ENCODE peak calls at places on chromosomes 1 and 21, in six cellular contexts. One of them, this sample, is unnamed.

GRCh38 chr1:211566431-211567025 is 12.4 kb downstream of the SLC30A1 start:
- DNase-seq in stimulated activated CD8-positive, alpha-beta memory T cell treated with anti-CD3 and anti-CD28 coated beads, Interleukin-4, amount 100 ng/mL, for 1 hour: no peak
- DNase-seq in T-helper 17 cell: no peak
- DNase-seq in dermis microvascular lymphatic vessel endothelial cell: no peak
- DNase-seq in H4: no peak
- DNase-seq in neural crest cell: no peak
- DNase-seq in this sample: no peak

GRCh38 chr1:205965039-205965630 is 21.9 kb upstream of the SLC26A9 start:
- DNase-seq in stimulated activated CD8-positive, alpha-beta memory T cell treated with anti-CD3 and anti-CD28 coated beads, Interleukin-4, amount 100 ng/mL, for 1 hour: no peak
- DNase-seq in T-helper 17 cell: no peak
- DNase-seq in dermis microvascular lymphatic vessel endothelial cell: no peak
- DNase-seq in H4: no peak
- DNase-seq in neural crest cell: no peak
- DNase-seq in this sample: no peak

GRCh38 chr1:201335901-201336300 is 41.6 kb downstream of the TNNT2 start:
- DNase-seq in stimulated activated CD8-positive, alpha-beta memory T cell treated with anti-CD3 and anti-CD28 coated beads, Interleukin-4, amount 100 ng/mL, for 1 hour: no peak
- DNase-seq in T-helper 17 cell: no peak
- DNase-seq in dermis microvascular lymphatic vessel endothelial cell: no peak
- DNase-seq in H4: no peak
- DNase-seq in neural crest cell: no peak
- DNase-seq in this sample: no peak

GRCh38 chr1:22625262-22625925 is 11.0 kb upstream of the C1QA start:
- DNase-seq in stimulated activated CD8-positive, alpha-beta memory T cell treated with anti-CD3 and anti-CD28 coated beads, Interleukin-4, amount 100 ng/mL, for 1 hour: no peak
- DNase-seq in T-helper 17 cell: no peak
- DNase-seq in dermis microvascular lymphatic vessel endothelial cell: peak; percentile 12
- DNase-seq in H4: no peak
- DNase-seq in neural crest cell: peak; percentile 20
- DNase-seq in this sample: peak; percentile 17

GRCh38 chr1:186738896-186739295 is 58.7 kb upstream of the PTGS2 start:
- DNase-seq in stimulated activated CD8-positive, alpha-beta memory T cell treated with anti-CD3 and anti-CD28 coated beads, Interleukin-4, amount 100 ng/mL, for 1 hour: no peak
- DNase-seq in T-helper 17 cell: no peak
- DNase-seq in dermis microvascular lymphatic vessel endothelial cell: no peak
- DNase-seq in H4: no peak
- DNase-seq in neural crest cell: no peak
- DNase-seq in this sample: no peak

GRCh38 chr1:26408604-26409003 is 2.0 kb upstream of the LIN28A start:
- DNase-seq in stimulated activated CD8-positive, alpha-beta memory T cell treated with anti-CD3 and anti-CD28 coated beads, Interleukin-4, amount 100 ng/mL, for 1 hour: peak; percentile 66
- DNase-seq in T-helper 17 cell: peak; percentile 78
- DNase-seq in dermis microvascular lymphatic vessel endothelial cell: peak; percentile 72
- DNase-seq in H4: peak; percentile 48
- DNase-seq in neural crest cell: peak; percentile 96
- DNase-seq in this sample: peak; percentile 77

GRCh38 chr1:17829579-17829978 is 74.4 kb downstream of the ACTL8 start:
- DNase-seq in stimulated activated CD8-positive, alpha-beta memory T cell treated with anti-CD3 and anti-CD28 coated beads, Interleukin-4, amount 100 ng/mL, for 1 hour: no peak
- DNase-seq in T-helper 17 cell: no peak
- DNase-seq in dermis microvascular lymphatic vessel endothelial cell: no peak
- DNase-seq in H4: no peak
- DNase-seq in neural crest cell: no peak
- DNase-seq in this sample: no peak

GRCh38 chr1:54996869-54997710 is 1.6 kb upstream of the BSND start:
- DNase-seq in stimulated activated CD8-positive, alpha-beta memory T cell treated with anti-CD3 and anti-CD28 coated beads, Interleukin-4, amount 100 ng/mL, for 1 hour: no peak
- DNase-seq in T-helper 17 cell: no peak
- DNase-seq in dermis microvascular lymphatic vessel endothelial cell: no peak
- DNase-seq in H4: no peak
- DNase-seq in neural crest cell: no peak
- DNase-seq in this sample: no peak

GRCh38 chr1:26028490-26028980 is 7.0 kb downstream of the EXTL1 start:
- DNase-seq in stimulated activated CD8-positive, alpha-beta memory T cell treated with anti-CD3 and anti-CD28 coated beads, Interleukin-4, amount 100 ng/mL, for 1 hour: no peak
- DNase-seq in T-helper 17 cell: no peak
- DNase-seq in dermis microvascular lymphatic vessel endothelial cell: no peak
- DNase-seq in H4: no peak
- DNase-seq in neural crest cell: peak; percentile 43
- DNase-seq in this sample: no peak

GRCh38 chr21:15848632-15849031 is 118.8 kb downstream of the USP25 start:
- DNase-seq in stimulated activated CD8-positive, alpha-beta memory T cell treated with anti-CD3 and anti-CD28 coated beads, Interleukin-4, amount 100 ng/mL, for 1 hour: no peak
- DNase-seq in T-helper 17 cell: no peak
- DNase-seq in dermis microvascular lymphatic vessel endothelial cell: peak; percentile 90
- DNase-seq in H4: no peak
- DNase-seq in neural crest cell: no peak
- DNase-seq in this sample: peak; percentile 81

GRCh38 chr21:14527690-14528652 is 18.1 kb downstream of the SAMSN1 start:
- DNase-seq in stimulated activated CD8-positive, alpha-beta memory T cell treated with anti-CD3 and anti-CD28 coated beads, Interleukin-4, amount 100 ng/mL, for 1 hour: no peak
- DNase-seq in T-helper 17 cell: no peak
- DNase-seq in dermis microvascular lymphatic vessel endothelial cell: no peak
- DNase-seq in H4: no peak
- DNase-seq in neural crest cell: no peak
- DNase-seq in this sample: no peak

GRCh38 chr1:161185282-161185682 is 8.0 kb upstream of the B4GALT3 start:
- DNase-seq in stimulated activated CD8-positive, alpha-beta memory T cell treated with anti-CD3 and anti-CD28 coated beads, Interleukin-4, amount 100 ng/mL, for 1 hour: peak; percentile 55
- DNase-seq in T-helper 17 cell: peak; percentile 59
- DNase-seq in dermis microvascular lymphatic vessel endothelial cell: peak; percentile 96
- DNase-seq in H4: peak; percentile 32
- DNase-seq in neural crest cell: no peak
- DNase-seq in this sample: peak; percentile 96

GRCh38 chr1:113692824-113693431 is 66.4 kb downstream of the PHTF1 start:
- DNase-seq in stimulated activated CD8-positive, alpha-beta memory T cell treated with anti-CD3 and anti-CD28 coated beads, Interleukin-4, amount 100 ng/mL, for 1 hour: no peak
- DNase-seq in T-helper 17 cell: no peak
- DNase-seq in dermis microvascular lymphatic vessel endothelial cell: no peak
- DNase-seq in H4: no peak
- DNase-seq in neural crest cell: no peak
- DNase-seq in this sample: no peak

GRCh38 chr1:39142394-39143060 is 62.0 kb upstream of the MACF1 start:
- DNase-seq in stimulated activated CD8-positive, alpha-beta memory T cell treated with anti-CD3 and anti-CD28 coated beads, Interleukin-4, amount 100 ng/mL, for 1 hour: no peak
- DNase-seq in T-helper 17 cell: no peak
- DNase-seq in dermis microvascular lymphatic vessel endothelial cell: no peak
- DNase-seq in H4: no peak
- DNase-seq in neural crest cell: no peak
- DNase-seq in this sample: no peak

GRCh38 chr1:244371294-244372141 is 80.2 kb downstream of the ADSS2 start:
- DNase-seq in stimulated activated CD8-positive, alpha-beta memory T cell treated with anti-CD3 and anti-CD28 coated beads, Interleukin-4, amount 100 ng/mL, for 1 hour: no peak
- DNase-seq in T-helper 17 cell: no peak
- DNase-seq in dermis microvascular lymphatic vessel endothelial cell: no peak
- DNase-seq in H4: no peak
- DNase-seq in neural crest cell: no peak
- DNase-seq in this sample: no peak

GRCh38 chr1:44059956-44060355 is 28.7 kb upstream of the SLC6A9 start:
- DNase-seq in stimulated activated CD8-positive, alpha-beta memory T cell treated with anti-CD3 and anti-CD28 coated beads, Interleukin-4, amount 100 ng/mL, for 1 hour: no peak
- DNase-seq in T-helper 17 cell: no peak
- DNase-seq in dermis microvascular lymphatic vessel endothelial cell: no peak
- DNase-seq in H4: no peak
- DNase-seq in neural crest cell: no peak
- DNase-seq in this sample: no peak

GRCh38 chr1:47948126-47948525 is 49.1 kb downstream of the TRABD2B start:
- DNase-seq in stimulated activated CD8-positive, alpha-beta memory T cell treated with anti-CD3 and anti-CD28 coated beads, Interleukin-4, amount 100 ng/mL, for 1 hour: no peak
- DNase-seq in T-helper 17 cell: no peak
- DNase-seq in dermis microvascular lymphatic vessel endothelial cell: no peak
- DNase-seq in H4: no peak
- DNase-seq in neural crest cell: no peak
- DNase-seq in this sample: no peak

GRCh38 chr1:98556521-98557158 is 104.9 kb upstream of the SNX7 start:
- DNase-seq in stimulated activated CD8-positive, alpha-beta memory T cell treated with anti-CD3 and anti-CD28 coated beads, Interleukin-4, amount 100 ng/mL, for 1 hour: no peak
- DNase-seq in T-helper 17 cell: no peak
- DNase-seq in dermis microvascular lymphatic vessel endothelial cell: peak; percentile 26
- DNase-seq in H4: peak; percentile 15
- DNase-seq in neural crest cell: no peak
- DNase-seq in this sample: peak; percentile 36

GRCh38 chr1:77553568-77554291 is 128.7 kb downstream of the ZZZ3 start:
- DNase-seq in stimulated activated CD8-positive, alpha-beta memory T cell treated with anti-CD3 and anti-CD28 coated beads, Interleukin-4, amount 100 ng/mL, for 1 hour: no peak
- DNase-seq in T-helper 17 cell: no peak
- DNase-seq in dermis microvascular lymphatic vessel endothelial cell: no peak
- DNase-seq in H4: no peak
- DNase-seq in neural crest cell: no peak
- DNase-seq in this sample: peak; percentile 12

GRCh38 chr1:91730781-91731732 is 154.9 kb downstream of the TGFBR3 start:
- DNase-seq in stimulated activated CD8-positive, alpha-beta memory T cell treated with anti-CD3 and anti-CD28 coated beads, Interleukin-4, amount 100 ng/mL, for 1 hour: no peak
- DNase-seq in T-helper 17 cell: no peak
- DNase-seq in dermis microvascular lymphatic vessel endothelial cell: peak; percentile 14
- DNase-seq in H4: peak; percentile 27
- DNase-seq in neural crest cell: no peak
- DNase-seq in this sample: peak; percentile 8

GRCh38 chr1:154496381-154496780 is 5.6 kb upstream of the TDRD10 start:
- DNase-seq in stimulated activated CD8-positive, alpha-beta memory T cell treated with anti-CD3 and anti-CD28 coated beads, Interleukin-4, amount 100 ng/mL, for 1 hour: no peak
- DNase-seq in T-helper 17 cell: no peak
- DNase-seq in dermis microvascular lymphatic vessel endothelial cell: no peak
- DNase-seq in H4: no peak
- DNase-seq in neural crest cell: no peak
- DNase-seq in this sample: no peak

GRCh38 chr1:81498370-81499184 is 302.2 kb upstream of the ADGRL2 start:
- DNase-seq in stimulated activated CD8-positive, alpha-beta memory T cell treated with anti-CD3 and anti-CD28 coated beads, Interleukin-4, amount 100 ng/mL, for 1 hour: no peak
- DNase-seq in T-helper 17 cell: no peak
- DNase-seq in dermis microvascular lymphatic vessel endothelial cell: peak; percentile 24
- DNase-seq in H4: no peak
- DNase-seq in neural crest cell: no peak
- DNase-seq in this sample: no peak

GRCh38 chr1:15848143-15848928 is 829 bp downstream of the SPEN start:
- DNase-seq in stimulated activated CD8-positive, alpha-beta memory T cell treated with anti-CD3 and anti-CD28 coated beads, Interleukin-4, amount 100 ng/mL, for 1 hour: no peak
- DNase-seq in T-helper 17 cell: peak; percentile 40
- DNase-seq in dermis microvascular lymphatic vessel endothelial cell: peak; percentile 32
- DNase-seq in H4: no peak
- DNase-seq in neural crest cell: no peak
- DNase-seq in this sample: peak; percentile 49